ENCODE peak calls at places on chromosomes 1 and 21, in ten cellular contexts. One of them, this sample, is unnamed. For H3K4me1, the result is how much of the 10 kb centered on the place peaks cover.

GRCh38 chr1:222464841-222465210 is 83.1 kb downstream of the HHIPL2 start:
- DNase-seq in fibroblast of lung: peak
- DNase-seq in OCI-LY7: peak
- DNase-seq in IMR-90: peak
- DNase-seq in CD8-positive, alpha-beta T cell: peak
- DNase-seq in uterus: peak
- DNase-seq in ovary: peak
- DNase-seq in cardiac muscle cell: peak
- DNase-seq in left ventricle myocardium inferior: peak
- DNase-seq in heart right ventricle: peak
- DNase-seq in this sample: peak

GRCh38 chr1:59761440-59761839 is 53.3 kb upstream of the HOOK1 start:
- DNase-seq in fibroblast of lung: no peak
- DNase-seq in OCI-LY7: no peak
- DNase-seq in IMR-90: peak
- DNase-seq in CD8-positive, alpha-beta T cell: no peak
- DNase-seq in uterus: no peak
- DNase-seq in ovary: no peak
- DNase-seq in cardiac muscle cell: no peak
- DNase-seq in left ventricle myocardium inferior: no peak
- DNase-seq in heart right ventricle: no peak
- DNase-seq in this sample: no peak

GRCh38 chr1:204370176-204370575 is 10.4 kb upstream of the PLEKHA6 start:
- DNase-seq in fibroblast of lung: no peak
- DNase-seq in OCI-LY7: no peak
- DNase-seq in IMR-90: no peak
- DNase-seq in CD8-positive, alpha-beta T cell: no peak
- DNase-seq in uterus: no peak
- DNase-seq in ovary: no peak
- DNase-seq in cardiac muscle cell: no peak
- DNase-seq in left ventricle myocardium inferior: no peak
- DNase-seq in heart right ventricle: no peak
- DNase-seq in this sample: no peak

GRCh38 chr1:89953072-89953626 is 41.8 kb upstream of the ZNF326 start:
- DNase-seq in fibroblast of lung: peak
- DNase-seq in OCI-LY7: peak
- DNase-seq in IMR-90: peak
- DNase-seq in CD8-positive, alpha-beta T cell: peak
- DNase-seq in uterus: peak
- DNase-seq in ovary: no peak
- DNase-seq in cardiac muscle cell: peak
- DNase-seq in left ventricle myocardium inferior: no peak
- DNase-seq in heart right ventricle: no peak
- DNase-seq in this sample: no peak

GRCh38 chr1:174769961-174770549 is 229.7 kb upstream of the CACYBP start:
- DNase-seq in fibroblast of lung: peak
- DNase-seq in OCI-LY7: peak
- DNase-seq in IMR-90: peak
- DNase-seq in CD8-positive, alpha-beta T cell: no peak
- DNase-seq in uterus: no peak
- DNase-seq in ovary: no peak
- DNase-seq in cardiac muscle cell: peak
- DNase-seq in left ventricle myocardium inferior: no peak
- DNase-seq in heart right ventricle: no peak
- DNase-seq in this sample: no peak

GRCh38 chr1:2212542-2213491 is 15.3 kb upstream of the SKI start:
- DNase-seq in fibroblast of lung: peak
- DNase-seq in OCI-LY7: no peak
- DNase-seq in IMR-90: peak
- DNase-seq in CD8-positive, alpha-beta T cell: no peak
- DNase-seq in uterus: peak
- DNase-seq in ovary: peak
- DNase-seq in cardiac muscle cell: peak
- DNase-seq in left ventricle myocardium inferior: peak
- DNase-seq in heart right ventricle: peak
- DNase-seq in this sample: peak

GRCh38 chr1:94033849-94034248 is 87.1 kb downstream of the ABCA4 start:
- DNase-seq in fibroblast of lung: peak
- DNase-seq in OCI-LY7: no peak
- DNase-seq in IMR-90: no peak
- DNase-seq in CD8-positive, alpha-beta T cell: no peak
- DNase-seq in uterus: no peak
- DNase-seq in ovary: no peak
- DNase-seq in cardiac muscle cell: no peak
- DNase-seq in left ventricle myocardium inferior: no peak
- DNase-seq in heart right ventricle: no peak
- DNase-seq in this sample: no peak

GRCh38 chr21:41316641-41317392 is at the start of gene FAM3B:
- DNase-seq in fibroblast of lung: no peak
- DNase-seq in OCI-LY7: no peak
- DNase-seq in IMR-90: no peak
- DNase-seq in CD8-positive, alpha-beta T cell: no peak
- DNase-seq in uterus: no peak
- DNase-seq in ovary: no peak
- DNase-seq in cardiac muscle cell: peak
- DNase-seq in left ventricle myocardium inferior: no peak
- DNase-seq in heart right ventricle: no peak
- DNase-seq in this sample: no peak

GRCh38 chr21:26614251-26614650 is 41.2 kb upstream of the CYYR1 start:
- DNase-seq in fibroblast of lung: peak
- DNase-seq in OCI-LY7: no peak
- DNase-seq in IMR-90: no peak
- DNase-seq in CD8-positive, alpha-beta T cell: no peak
- DNase-seq in uterus: no peak
- DNase-seq in ovary: no peak
- DNase-seq in cardiac muscle cell: no peak
- DNase-seq in left ventricle myocardium inferior: no peak
- DNase-seq in heart right ventricle: no peak
- DNase-seq in this sample: no peak

GRCh38 chr21:33032434-33033047 is 6.8 kb downstream of the OLIG2 start:
- DNase-seq in fibroblast of lung: no peak
- DNase-seq in OCI-LY7: no peak
- DNase-seq in IMR-90: no peak
- DNase-seq in CD8-positive, alpha-beta T cell: no peak
- DNase-seq in uterus: no peak
- DNase-seq in ovary: no peak
- DNase-seq in cardiac muscle cell: no peak
- DNase-seq in left ventricle myocardium inferior: no peak
- DNase-seq in heart right ventricle: no peak
- DNase-seq in this sample: no peak

GRCh38 chr1:230222678-230223077 is 155.6 kb downstream of the GALNT2 start:
- DNase-seq in fibroblast of lung: no peak
- DNase-seq in OCI-LY7: no peak
- DNase-seq in IMR-90: no peak
- DNase-seq in CD8-positive, alpha-beta T cell: no peak
- DNase-seq in uterus: no peak
- DNase-seq in ovary: no peak
- DNase-seq in cardiac muscle cell: no peak
- DNase-seq in left ventricle myocardium inferior: no peak
- DNase-seq in heart right ventricle: no peak
- DNase-seq in this sample: no peak

GRCh38 chr1:53135735-53136114 is 6.7 kb downstream of the SLC1A7 start:
- DNase-seq in fibroblast of lung: peak
- DNase-seq in OCI-LY7: no peak
- DNase-seq in IMR-90: peak
- DNase-seq in CD8-positive, alpha-beta T cell: no peak
- DNase-seq in uterus: no peak
- DNase-seq in ovary: no peak
- DNase-seq in cardiac muscle cell: no peak
- DNase-seq in left ventricle myocardium inferior: no peak
- DNase-seq in heart right ventricle: no peak
- DNase-seq in this sample: no peak

GRCh38 chr1:53139911-53140310 is 2.5 kb downstream of the SLC1A7 start:
- DNase-seq in fibroblast of lung: peak
- DNase-seq in OCI-LY7: no peak
- DNase-seq in IMR-90: peak
- DNase-seq in CD8-positive, alpha-beta T cell: no peak
- DNase-seq in uterus: no peak
- DNase-seq in ovary: no peak
- DNase-seq in cardiac muscle cell: no peak
- DNase-seq in left ventricle myocardium inferior: no peak
- DNase-seq in heart right ventricle: no peak
- DNase-seq in this sample: no peak

GRCh38 chr1:53138991-53139884 is 3.2 kb downstream of the SLC1A7 start:
- DNase-seq in fibroblast of lung: no peak
- DNase-seq in OCI-LY7: no peak
- DNase-seq in IMR-90: peak
- DNase-seq in CD8-positive, alpha-beta T cell: no peak
- DNase-seq in uterus: no peak
- DNase-seq in ovary: no peak
- DNase-seq in cardiac muscle cell: no peak
- DNase-seq in left ventricle myocardium inferior: no peak
- DNase-seq in heart right ventricle: no peak
- DNase-seq in this sample: no peak

GRCh38 chr1:53134961-53135734 is 7.3 kb downstream of the SLC1A7 start:
- DNase-seq in fibroblast of lung: peak
- DNase-seq in OCI-LY7: no peak
- DNase-seq in IMR-90: peak
- DNase-seq in CD8-positive, alpha-beta T cell: no peak
- DNase-seq in uterus: peak
- DNase-seq in ovary: no peak
- DNase-seq in cardiac muscle cell: no peak
- DNase-seq in left ventricle myocardium inferior: no peak
- DNase-seq in heart right ventricle: no peak
- DNase-seq in this sample: no peak

DNA sequence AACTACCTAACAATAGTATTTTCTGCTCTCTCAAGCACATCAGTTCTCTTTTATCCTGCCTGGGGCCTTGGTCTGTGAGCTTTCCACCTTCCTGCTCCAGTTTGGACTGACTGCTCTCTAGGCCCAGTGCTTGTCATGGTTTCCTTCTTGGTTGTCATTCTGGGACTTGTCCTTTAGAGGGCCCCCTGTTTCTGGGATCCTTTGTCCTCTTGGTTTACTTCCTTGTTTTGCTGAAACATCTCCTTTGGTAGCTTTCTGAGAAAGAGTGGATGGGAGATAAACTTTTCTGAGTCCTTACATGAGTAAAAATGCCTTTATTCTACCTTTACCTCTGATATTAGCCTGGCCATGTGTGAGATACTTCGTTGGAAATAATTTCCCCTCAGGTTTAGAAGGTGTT is 4.7 kb downstream of the SLC1A7 start:
- DNase-seq in fibroblast of lung: no peak
- DNase-seq in OCI-LY7: peak
- DNase-seq in IMR-90: no peak
- DNase-seq in CD8-positive, alpha-beta T cell: no peak
- DNase-seq in uterus: no peak
- DNase-seq in ovary: no peak
- DNase-seq in cardiac muscle cell: no peak
- DNase-seq in left ventricle myocardium inferior: no peak
- DNase-seq in heart right ventricle: no peak
- DNase-seq in this sample: no peak
- TF ChIP-seq CTCF in fibroblast of lung: no peak
- TF ChIP-seq CTCF in OCI-LY7: peak
- TF ChIP-seq CTCF in IMR-90: no peak
- TF ChIP-seq CTCF in CD8-positive, alpha-beta T cell: no peak
- TF ChIP-seq CTCF in uterus: no peak
- TF ChIP-seq CTCF in ovary: no peak
- TF ChIP-seq CTCF in cardiac muscle cell: no peak
- TF ChIP-seq CTCF in left ventricle myocardium inferior: no peak
- TF ChIP-seq CTCF in heart right ventricle: no peak
- TF ChIP-seq CTCF in this sample: no peak

DNA sequence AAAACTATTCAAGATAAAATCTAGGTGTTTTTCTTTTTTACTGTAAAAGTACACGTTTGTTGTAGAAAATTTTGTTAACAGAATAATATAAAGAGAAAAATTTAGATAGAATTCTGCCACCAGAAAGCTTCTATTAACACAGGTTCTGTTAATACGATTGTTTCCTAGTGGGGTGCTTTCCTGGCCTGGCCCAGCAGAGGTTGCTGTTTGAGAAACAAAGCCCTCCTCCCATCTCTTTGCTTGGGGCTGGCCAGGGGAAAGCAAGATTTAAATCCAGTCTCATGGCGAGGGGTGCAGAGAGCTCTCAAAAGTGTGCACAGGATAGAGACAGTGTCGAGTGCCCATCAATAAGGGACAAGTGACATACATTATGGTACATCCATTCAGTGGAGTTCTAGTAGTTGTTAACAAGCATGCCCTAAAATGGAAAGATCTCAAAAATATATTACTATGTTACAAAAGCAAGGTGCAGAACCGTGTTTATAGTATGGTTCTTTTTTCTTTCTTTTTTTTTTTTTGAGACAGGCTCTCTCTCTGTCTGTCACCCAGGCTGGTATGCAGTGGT is 14.6 kb upstream of the ACBD3 start:
- DNase-seq in fibroblast of lung: peak
- DNase-seq in OCI-LY7: peak
- DNase-seq in IMR-90: peak
- DNase-seq in CD8-positive, alpha-beta T cell: no peak
- DNase-seq in uterus: no peak
- DNase-seq in ovary: no peak
- DNase-seq in cardiac muscle cell: peak
- DNase-seq in left ventricle myocardium inferior: no peak
- DNase-seq in heart right ventricle: no peak
- DNase-seq in this sample: no peak
- H3K27ac ChIP-seq in fibroblast of lung: no peak
- H3K27ac ChIP-seq in OCI-LY7: peak
- H3K27ac ChIP-seq in IMR-90: no peak
- H3K27ac ChIP-seq in CD8-positive, alpha-beta T cell: no peak
- H3K27ac ChIP-seq in uterus: no peak
- H3K27ac ChIP-seq in ovary: no peak
- H3K27ac ChIP-seq in cardiac muscle cell: no peak
- H3K27ac ChIP-seq in left ventricle myocardium inferior: no peak
- H3K27ac ChIP-seq in heart right ventricle: no peak
- H3K27ac ChIP-seq in this sample: no peak

GRCh38 chr1:110877364-110877763 is 4.4 kb downstream of the CD53 start:
- DNase-seq in fibroblast of lung: no peak
- DNase-seq in OCI-LY7: no peak
- DNase-seq in IMR-90: no peak
- DNase-seq in CD8-positive, alpha-beta T cell: no peak
- DNase-seq in uterus: no peak
- DNase-seq in ovary: no peak
- DNase-seq in cardiac muscle cell: no peak
- DNase-seq in left ventricle myocardium inferior: no peak
- DNase-seq in heart right ventricle: no peak
- DNase-seq in this sample: no peak
- H3K4me1 ChIP-seq in fibroblast of lung: under half
- H3K4me1 ChIP-seq in OCI-LY7: half or more
- H3K4me1 ChIP-seq in IMR-90: under half
- H3K4me1 ChIP-seq in CD8-positive, alpha-beta T cell: half or more
- H3K4me1 ChIP-seq in uterus: under half
- H3K4me1 ChIP-seq in ovary: under half
- H3K4me1 ChIP-seq in cardiac muscle cell: under half
- H3K4me1 ChIP-seq in left ventricle myocardium inferior: under half
- H3K4me1 ChIP-seq in heart right ventricle: under half
- H3K4me1 ChIP-seq in this sample: under half

DNA sequence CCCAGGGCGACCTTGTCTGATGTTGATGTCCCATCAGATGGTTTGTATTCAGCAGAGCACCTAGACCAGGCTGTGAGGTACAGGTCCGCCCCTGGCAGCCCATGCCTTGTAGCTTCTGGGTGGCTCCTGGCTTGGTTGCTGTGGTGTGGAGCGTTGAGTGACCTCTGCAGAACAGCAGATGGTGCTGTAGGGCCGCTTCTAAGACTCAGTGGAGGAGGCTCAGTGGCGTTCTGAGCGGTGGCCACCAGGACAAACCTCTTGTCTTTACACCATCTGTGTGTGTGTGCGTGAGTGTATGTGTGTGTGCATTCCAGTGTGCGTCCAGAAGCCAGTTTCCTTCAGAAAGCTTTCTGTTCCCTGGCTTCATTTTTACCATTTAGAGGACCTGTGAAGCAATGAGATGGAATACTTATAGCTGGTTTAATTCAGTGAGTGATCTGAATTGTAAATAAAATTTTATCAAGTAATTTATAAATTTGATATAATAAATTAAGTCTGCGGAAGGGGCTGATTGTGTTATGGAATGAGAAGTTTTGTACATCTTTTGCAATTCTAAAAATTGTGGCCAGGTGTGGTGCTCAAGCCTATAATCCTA is 66.1 kb downstream of the ADARB1 start:
- DNase-seq in fibroblast of lung: peak
- DNase-seq in OCI-LY7: peak
- DNase-seq in IMR-90: peak
- DNase-seq in CD8-positive, alpha-beta T cell: peak
- DNase-seq in uterus: peak
- DNase-seq in ovary: peak
- DNase-seq in cardiac muscle cell: peak
- DNase-seq in left ventricle myocardium inferior: peak
- DNase-seq in heart right ventricle: peak
- DNase-seq in this sample: peak
- TF ChIP-seq CTCF in fibroblast of lung: peak
- TF ChIP-seq CTCF in OCI-LY7: peak
- TF ChIP-seq CTCF in IMR-90: peak
- TF ChIP-seq CTCF in CD8-positive, alpha-beta T cell: peak
- TF ChIP-seq CTCF in uterus: peak
- TF ChIP-seq CTCF in ovary: peak
- TF ChIP-seq CTCF in cardiac muscle cell: peak
- TF ChIP-seq CTCF in left ventricle myocardium inferior: peak
- TF ChIP-seq CTCF in heart right ventricle: peak
- TF ChIP-seq CTCF in this sample: peak

This sample was measured in heart left ventricle.